ENCODE peak calls at places on chromosomes 13 and 19, in seven cellular contexts. E is activated T-cell treated with anti-CD3 and anti-CD28 coated beads for 48 hours; K is left lung; L is activated CD4-positive, alpha-beta memory T cell treated with anti-CD3 and anti-CD28 coated beads, Interleukin-2, amount 10 ng/mL, durations not matched to agents 7 days and 5 days; O is activated CD4-positive, alpha-beta T cell treated with anti-CD3 and anti-CD28 coated beads, Interleukin-2, amount 10 ng/mL, durations not matched to agents 7 days and 5 days; N is activated CD4-positive, CD25-positive, alpha-beta regulatory T cell; R is AML-193. W is an unnamed sample.

GRCh38 chr13:112132142-112132541 is 65.2 kb downstream of the SOX1 start:
- DNase-seq in E (no peak), K (no peak), L (no peak), O (no peak), N (no peak), R (no peak), W (no peak)

GRCh38 chr13:43831088-43831487 is 44.3 kb upstream of the ENOX1 start:
- DNase-seq in E (no peak), K (no peak), L (no peak), O (no peak), N (no peak), R (no peak), W (no peak)

GRCh38 chr19:18091217-18091608 is 4.5 kb upstream of the IL12RB1 start:
- DNase-seq in E (peak), K (peak), L (peak), O (peak), N (peak), R (peak), W (no peak)

GRCh38 chr13:59368652-59369051 is 795.1 kb downstream of the DIAPH3 start:
- DNase-seq in E (no peak), K (no peak), L (no peak), O (no peak), N (no peak), R (no peak), W (no peak)

GRCh38 chr19:28446511-28446910 is 766.4 kb downstream of the UQCRFS1 start:
- DNase-seq in E (no peak), K (no peak), L (no peak), O (no peak), N (no peak), R (no peak), W (no peak)

GRCh38 chr13:98912846-98913245 is 65.0 kb downstream of the DOCK9 start:
- DNase-seq in E (no peak), K (no peak), L (no peak), O (no peak), N (no peak), R (no peak), W (no peak)

GRCh38 chr19:14419038-14419813 is at the start of gene DDX39A:
- DNase-seq in E (peak), K (peak), L (peak), O (peak), N (peak), R (peak), W (peak)

GRCh38 chr19:14775855-14776254 is 2.5 kb downstream of the ADGRE2 start:
- DNase-seq in E (no peak), K (peak), L (no peak), O (no peak), N (no peak), R (peak), W (no peak)

GRCh38 chr19:18408053-18408476 is 10.6 kb upstream of the LRRC25 start:
- DNase-seq in E (no peak), K (peak), L (no peak), O (peak), N (no peak), R (peak), W (no peak)

GRCh38 chr13:48478401-48478800 is 54.5 kb downstream of the RCBTB2 start:
- DNase-seq in E (no peak), K (no peak), L (no peak), O (no peak), N (no peak), R (no peak), W (no peak)

GRCh38 chr13:52127783-52128702 is 830 bp downstream of the NEK5 start:
- DNase-seq in E (peak), K (no peak), L (peak), O (peak), N (peak), R (peak), W (peak)

GRCh38 chr13:105410602-105411001 is 1124.9 kb downstream of the EFNB2 start:
- DNase-seq in E (peak), K (peak), L (peak), O (peak), N (no peak), R (no peak), W (peak)

GRCh38 chr13:79090552-79091159 is 315.4 kb downstream of the RBM26 start:
- DNase-seq in E (no peak), K (no peak), L (no peak), O (no peak), N (no peak), R (peak), W (no peak)

GRCh38 chr13:40031031-40031430 is 375.6 kb downstream of the COG6 start:
- DNase-seq in E (no peak), K (no peak), L (no peak), O (no peak), N (no peak), R (no peak), W (no peak)

GRCh38 chr13:56659041-56659471 is 481.7 kb upstream of the PRR20A start:
- DNase-seq in E (no peak), K (peak), L (no peak), O (no peak), N (no peak), R (no peak), W (no peak)

GRCh38 chr13:39552233-39552632 is 50.8 kb downstream of the LHFPL6 start:
- DNase-seq in E (no peak), K (no peak), L (no peak), O (no peak), N (no peak), R (no peak), W (no peak)

GRCh38 chr13:107210216-107211010 is 642.5 kb upstream of the ARGLU1 start:
- DNase-seq in E (no peak), K (no peak), L (no peak), O (no peak), N (no peak), R (no peak), W (no peak)

GRCh38 chr13:27194895-27195764 is 23.5 kb upstream of the USP12 start:
- DNase-seq in E (no peak), K (no peak), L (peak), O (no peak), N (no peak), R (no peak), W (no peak)

GRCh38 chr19:14343286-14343685 is 38.0 kb upstream of the ADGRE5 start:
- DNase-seq in E (no peak), K (no peak), L (no peak), O (no peak), N (no peak), R (no peak), W (no peak)

GRCh38 chr13:23411220-23411619 is 22.3 kb downstream of the SACS start:
- DNase-seq in E (no peak), K (no peak), L (no peak), O (no peak), N (no peak), R (no peak), W (no peak)

GRCh38 chr13:109720758-109721184 is 65.6 kb downstream of the IRS2 start:
- DNase-seq in E (no peak), K (no peak), L (no peak), O (no peak), N (no peak), R (no peak), W (no peak)

GRCh38 chr19:45444318-45445041 is 20.8 kb upstream of the ERCC1 start:
- DNase-seq in E (peak), K (peak), L (peak), O (peak), N (peak), R (peak), W (peak)

GRCh38 chr19:33734913-33735312 is 61.8 kb upstream of the KCTD15 start:
- DNase-seq in E (no peak), K (no peak), L (no peak), O (no peak), N (no peak), R (no peak), W (peak)

GRCh38 chr13:64640002-64640401 is 2590.1 kb downstream of the PCDH9 start:
- DNase-seq in E (no peak), K (no peak), L (no peak), O (no peak), N (no peak), R (no peak), W (no peak)

GRCh38 chr13:95485518-95486144 is 66.9 kb upstream of the CLDN10 start:
- DNase-seq in E (no peak), K (no peak), L (no peak), O (no peak), N (no peak), R (no peak), W (no peak)

GRCh38 chr13:95553271-95553588 is 710 bp downstream of the CLDN10 start:
- DNase-seq in E (no peak), K (no peak), L (no peak), O (no peak), N (no peak), R (no peak), W (no peak)

GRCh38 chr13:112943309-112944125 is 25.5 kb upstream of the MCF2L start:
- DNase-seq in E (peak), K (peak), L (peak), O (no peak), N (no peak), R (no peak), W (no peak)

GRCh38 chr13:30022796-30023195 is 172.4 kb upstream of the UBL3 start:
- DNase-seq in E (no peak), K (no peak), L (no peak), O (no peak), N (no peak), R (no peak), W (no peak)

GRCh38 chr19:8577741-8578140 is 499 bp upstream of the MYO1F start:
- DNase-seq in E (no peak), K (no peak), L (no peak), O (no peak), N (no peak), R (no peak), W (no peak)

GRCh38 chr19:49997709-49998108 is 27.5 kb downstream of the VRK3 start:
- DNase-seq in E (no peak), K (no peak), L (peak), O (peak), N (no peak), R (peak), W (no peak)

GRCh38 chr13:32594339-32594738 is 8.1 kb downstream of the PDS5B start:
- DNase-seq in E (no peak), K (no peak), L (no peak), O (no peak), N (no peak), R (no peak), W (no peak)

GRCh38 chr13:29459818-29460335 is 135.6 kb downstream of the SLC7A1 start:
- DNase-seq in E (no peak), K (no peak), L (no peak), O (no peak), N (no peak), R (no peak), W (no peak)

GRCh38 chr13:34347784-34348573 is 530.0 kb downstream of the RFC3 start:
- DNase-seq in E (no peak), K (no peak), L (no peak), O (no peak), N (no peak), R (no peak), W (no peak)

GRCh38 chr13:28620011-28620830 is 38.7 kb upstream of the POMP start:
- DNase-seq in E (no peak), K (no peak), L (no peak), O (no peak), N (no peak), R (no peak), W (no peak)

GRCh38 chr13:45584816-45585215 is 30.7 kb downstream of the ERICH6B start:
- DNase-seq in E (no peak), K (no peak), L (no peak), O (no peak), N (no peak), R (no peak), W (no peak)

GRCh38 chr19:35992902-35993765 is 1.9 kb upstream of the SDHAF1 start:
- DNase-seq in E (no peak), K (no peak), L (no peak), O (no peak), N (no peak), R (no peak), W (no peak)